ENCODE peak calls at places on chromosomes 7 and 10, in eight cellular contexts. One of them, this sample, is unnamed.

GRCh38 chr10:15254808-15255655 is 86.5 kb upstream of the NMT2 start:
- DNase-seq in lower leg skin: peak; percentile 82
- DNase-seq in neural crest cell: no peak
- DNase-seq in activated CD4-positive, alpha-beta T cell treated with anti-CD3 and anti-CD28 coated beads, Interleukin-2, amount 50 U/mL, for 1 hour: no peak
- DNase-seq in kidney glomerular epithelial cell: no peak
- DNase-seq in omental fat pad: no peak
- DNase-seq in posterior vena cava: no peak
- DNase-seq in upper lobe of right lung: no peak
- DNase-seq in this sample: no peak

GRCh38 chr10:127407551-127407950 is 141.6 kb upstream of the NPS start:
- DNase-seq in neural crest cell: no peak
- DNase-seq in activated CD4-positive, alpha-beta T cell treated with anti-CD3 and anti-CD28 coated beads, Interleukin-2, amount 50 U/mL, for 1 hour: no peak
- DNase-seq in upper lobe of right lung: peak; percentile 22
- DNase-seq in kidney glomerular epithelial cell: no peak
- DNase-seq in posterior vena cava: peak; percentile 30
- DNase-seq in lower leg skin: no peak
- DNase-seq in omental fat pad: no peak
- DNase-seq in this sample: no peak

GRCh38 chr7:40673285-40673684 is 538.5 kb downstream of the SUGCT start:
- DNase-seq in posterior vena cava: no peak
- DNase-seq in neural crest cell: no peak
- DNase-seq in upper lobe of right lung: no peak
- DNase-seq in omental fat pad: no peak
- DNase-seq in kidney glomerular epithelial cell: no peak
- DNase-seq in lower leg skin: no peak
- DNase-seq in activated CD4-positive, alpha-beta T cell treated with anti-CD3 and anti-CD28 coated beads, Interleukin-2, amount 50 U/mL, for 1 hour: no peak
- DNase-seq in this sample: peak; percentile 62

GRCh38 chr7:14825909-14826308 is 76.6 kb downstream of the DGKB start:
- DNase-seq in activated CD4-positive, alpha-beta T cell treated with anti-CD3 and anti-CD28 coated beads, Interleukin-2, amount 50 U/mL, for 1 hour: no peak
- DNase-seq in lower leg skin: no peak
- DNase-seq in kidney glomerular epithelial cell: no peak
- DNase-seq in omental fat pad: no peak
- DNase-seq in upper lobe of right lung: no peak
- DNase-seq in posterior vena cava: no peak
- DNase-seq in neural crest cell: no peak
- DNase-seq in this sample: no peak

GRCh38 chr7:19491821-19492452 is 216.9 kb downstream of the POLR1F start:
- DNase-seq in kidney glomerular epithelial cell: peak; percentile 2
- DNase-seq in activated CD4-positive, alpha-beta T cell treated with anti-CD3 and anti-CD28 coated beads, Interleukin-2, amount 50 U/mL, for 1 hour: no peak
- DNase-seq in lower leg skin: no peak
- DNase-seq in upper lobe of right lung: no peak
- DNase-seq in posterior vena cava: no peak
- DNase-seq in omental fat pad: no peak
- DNase-seq in neural crest cell: no peak
- DNase-seq in this sample: peak; percentile 21

GRCh38 chr7:4383584-4383983 is 298.5 kb upstream of the FOXK1 start:
- DNase-seq in upper lobe of right lung: no peak
- DNase-seq in lower leg skin: peak; percentile 58
- DNase-seq in omental fat pad: no peak
- DNase-seq in posterior vena cava: no peak
- DNase-seq in activated CD4-positive, alpha-beta T cell treated with anti-CD3 and anti-CD28 coated beads, Interleukin-2, amount 50 U/mL, for 1 hour: no peak
- DNase-seq in neural crest cell: no peak
- DNase-seq in kidney glomerular epithelial cell: no peak
- DNase-seq in this sample: no peak

GRCh38 chr7:44400033-44400511 is 74.7 kb upstream of the CAMK2B start:
- DNase-seq in lower leg skin: peak; percentile 65
- DNase-seq in kidney glomerular epithelial cell: no peak
- DNase-seq in neural crest cell: no peak
- DNase-seq in activated CD4-positive, alpha-beta T cell treated with anti-CD3 and anti-CD28 coated beads, Interleukin-2, amount 50 U/mL, for 1 hour: no peak
- DNase-seq in posterior vena cava: no peak
- DNase-seq in upper lobe of right lung: no peak
- DNase-seq in omental fat pad: no peak
- DNase-seq in this sample: no peak

GRCh38 chr10:87734987-87735827 is 75.5 kb downstream of the PAPSS2 start:
- DNase-seq in activated CD4-positive, alpha-beta T cell treated with anti-CD3 and anti-CD28 coated beads, Interleukin-2, amount 50 U/mL, for 1 hour: no peak
- DNase-seq in omental fat pad: no peak
- DNase-seq in upper lobe of right lung: no peak
- DNase-seq in posterior vena cava: no peak
- DNase-seq in kidney glomerular epithelial cell: peak; percentile 15
- DNase-seq in lower leg skin: no peak
- DNase-seq in neural crest cell: peak; percentile 6
- DNase-seq in this sample: peak; percentile 16

GRCh38 chr10:98267894-98268693 is at the start of gene LOXL4:
- DNase-seq in activated CD4-positive, alpha-beta T cell treated with anti-CD3 and anti-CD28 coated beads, Interleukin-2, amount 50 U/mL, for 1 hour: no peak
- DNase-seq in lower leg skin: peak; percentile 88
- DNase-seq in kidney glomerular epithelial cell: no peak
- DNase-seq in omental fat pad: no peak
- DNase-seq in upper lobe of right lung: no peak
- DNase-seq in posterior vena cava: no peak
- DNase-seq in neural crest cell: no peak
- DNase-seq in this sample: no peak

GRCh38 chr10:71795248-71795647 is 21.9 kb upstream of the VSIR start:
- DNase-seq in activated CD4-positive, alpha-beta T cell treated with anti-CD3 and anti-CD28 coated beads, Interleukin-2, amount 50 U/mL, for 1 hour: no peak
- DNase-seq in neural crest cell: peak; percentile 38
- DNase-seq in lower leg skin: no peak
- DNase-seq in kidney glomerular epithelial cell: no peak
- DNase-seq in omental fat pad: no peak
- DNase-seq in upper lobe of right lung: no peak
- DNase-seq in posterior vena cava: no peak
- DNase-seq in this sample: no peak

GRCh38 chr10:481636-482035 is 207.8 kb downstream of the DIP2C start:
- DNase-seq in activated CD4-positive, alpha-beta T cell treated with anti-CD3 and anti-CD28 coated beads, Interleukin-2, amount 50 U/mL, for 1 hour: no peak
- DNase-seq in neural crest cell: no peak
- DNase-seq in lower leg skin: peak; percentile 84
- DNase-seq in omental fat pad: no peak
- DNase-seq in kidney glomerular epithelial cell: no peak
- DNase-seq in upper lobe of right lung: peak; percentile 58
- DNase-seq in posterior vena cava: peak; percentile 64
- DNase-seq in this sample: no peak

GRCh38 chr10:72784551-72785421 is 92.8 kb downstream of the MCU start:
- DNase-seq in posterior vena cava: peak; percentile 81
- DNase-seq in activated CD4-positive, alpha-beta T cell treated with anti-CD3 and anti-CD28 coated beads, Interleukin-2, amount 50 U/mL, for 1 hour: no peak
- DNase-seq in lower leg skin: no peak
- DNase-seq in kidney glomerular epithelial cell: peak; percentile 35
- DNase-seq in neural crest cell: peak; percentile 36
- DNase-seq in upper lobe of right lung: no peak
- DNase-seq in omental fat pad: no peak
- DNase-seq in this sample: peak; percentile 74

GRCh38 chr7:69208848-69209247 is 389.4 kb upstream of the AUTS2 start:
- DNase-seq in lower leg skin: no peak
- DNase-seq in kidney glomerular epithelial cell: no peak
- DNase-seq in neural crest cell: no peak
- DNase-seq in activated CD4-positive, alpha-beta T cell treated with anti-CD3 and anti-CD28 coated beads, Interleukin-2, amount 50 U/mL, for 1 hour: no peak
- DNase-seq in upper lobe of right lung: no peak
- DNase-seq in omental fat pad: no peak
- DNase-seq in posterior vena cava: no peak
- DNase-seq in this sample: no peak

GRCh38 chr7:495761-496321 is 23.8 kb downstream of the PDGFA start:
- DNase-seq in omental fat pad: no peak
- DNase-seq in activated CD4-positive, alpha-beta T cell treated with anti-CD3 and anti-CD28 coated beads, Interleukin-2, amount 50 U/mL, for 1 hour: no peak
- DNase-seq in neural crest cell: no peak
- DNase-seq in kidney glomerular epithelial cell: no peak
- DNase-seq in lower leg skin: no peak
- DNase-seq in upper lobe of right lung: peak; percentile 64
- DNase-seq in posterior vena cava: peak; percentile 67
- DNase-seq in this sample: no peak

GRCh38 chr10:110811791-110812581 is 59.7 kb upstream of the PDCD4 start:
- DNase-seq in activated CD4-positive, alpha-beta T cell treated with anti-CD3 and anti-CD28 coated beads, Interleukin-2, amount 50 U/mL, for 1 hour: no peak
- DNase-seq in lower leg skin: peak; percentile 91
- DNase-seq in upper lobe of right lung: no peak
- DNase-seq in omental fat pad: no peak
- DNase-seq in posterior vena cava: no peak
- DNase-seq in neural crest cell: no peak
- DNase-seq in kidney glomerular epithelial cell: no peak
- DNase-seq in this sample: no peak

GRCh38 chr7:390761-391410 is 100.9 kb downstream of the FOXL3 start:
- DNase-seq in posterior vena cava: peak; percentile 67
- DNase-seq in upper lobe of right lung: peak; percentile 56
- DNase-seq in lower leg skin: peak; percentile 83
- DNase-seq in omental fat pad: no peak
- DNase-seq in activated CD4-positive, alpha-beta T cell treated with anti-CD3 and anti-CD28 coated beads, Interleukin-2, amount 50 U/mL, for 1 hour: no peak
- DNase-seq in neural crest cell: no peak
- DNase-seq in kidney glomerular epithelial cell: no peak
- DNase-seq in this sample: no peak

GRCh38 chr10:73803680-73804286 is 7.6 kb downstream of the NDST2 start:
- DNase-seq in upper lobe of right lung: no peak
- DNase-seq in posterior vena cava: peak; percentile 32
- DNase-seq in neural crest cell: no peak
- DNase-seq in activated CD4-positive, alpha-beta T cell treated with anti-CD3 and anti-CD28 coated beads, Interleukin-2, amount 50 U/mL, for 1 hour: no peak
- DNase-seq in omental fat pad: no peak
- DNase-seq in kidney glomerular epithelial cell: no peak
- DNase-seq in lower leg skin: no peak
- DNase-seq in this sample: no peak

GRCh38 chr7:19051767-19052375 is 65.6 kb downstream of the TWIST1 start:
- DNase-seq in kidney glomerular epithelial cell: peak; percentile 14
- DNase-seq in activated CD4-positive, alpha-beta T cell treated with anti-CD3 and anti-CD28 coated beads, Interleukin-2, amount 50 U/mL, for 1 hour: peak; percentile 3
- DNase-seq in posterior vena cava: no peak
- DNase-seq in omental fat pad: no peak
- DNase-seq in neural crest cell: peak; percentile 11
- DNase-seq in upper lobe of right lung: no peak
- DNase-seq in lower leg skin: no peak
- DNase-seq in this sample: no peak

GRCh38 chr10:91925022-91925320 is 1.4 kb downstream of the BTAF1 start:
- DNase-seq in posterior vena cava: no peak
- DNase-seq in upper lobe of right lung: no peak
- DNase-seq in neural crest cell: no peak
- DNase-seq in lower leg skin: no peak
- DNase-seq in kidney glomerular epithelial cell: peak; percentile 34
- DNase-seq in omental fat pad: no peak
- DNase-seq in activated CD4-positive, alpha-beta T cell treated with anti-CD3 and anti-CD28 coated beads, Interleukin-2, amount 50 U/mL, for 1 hour: no peak
- DNase-seq in this sample: no peak

GRCh38 chr10:73802276-73802991 is 9.0 kb downstream of the NDST2 start:
- DNase-seq in activated CD4-positive, alpha-beta T cell treated with anti-CD3 and anti-CD28 coated beads, Interleukin-2, amount 50 U/mL, for 1 hour: no peak
- DNase-seq in neural crest cell: no peak
- DNase-seq in omental fat pad: no peak
- DNase-seq in posterior vena cava: peak; percentile 67
- DNase-seq in kidney glomerular epithelial cell: no peak
- DNase-seq in upper lobe of right lung: no peak
- DNase-seq in lower leg skin: no peak
- DNase-seq in this sample: no peak

GRCh38 chr10:69458426-69459100 is 7.3 kb downstream of the TSPAN15 start:
- DNase-seq in omental fat pad: no peak
- DNase-seq in upper lobe of right lung: peak; percentile 65
- DNase-seq in neural crest cell: no peak
- DNase-seq in posterior vena cava: no peak
- DNase-seq in kidney glomerular epithelial cell: peak; percentile 17
- DNase-seq in activated CD4-positive, alpha-beta T cell treated with anti-CD3 and anti-CD28 coated beads, Interleukin-2, amount 50 U/mL, for 1 hour: no peak
- DNase-seq in lower leg skin: no peak
- DNase-seq in this sample: no peak

GRCh38 chr10:101262147-101262546 is 32.9 kb upstream of the LBX1 start:
- DNase-seq in omental fat pad: no peak
- DNase-seq in neural crest cell: no peak
- DNase-seq in posterior vena cava: no peak
- DNase-seq in upper lobe of right lung: no peak
- DNase-seq in kidney glomerular epithelial cell: no peak
- DNase-seq in activated CD4-positive, alpha-beta T cell treated with anti-CD3 and anti-CD28 coated beads, Interleukin-2, amount 50 U/mL, for 1 hour: no peak
- DNase-seq in lower leg skin: no peak
- DNase-seq in this sample: no peak

GRCh38 chr10:49409755-49410154 is 13.9 kb upstream of the DRGX start:
- DNase-seq in neural crest cell: no peak
- DNase-seq in lower leg skin: no peak
- DNase-seq in upper lobe of right lung: no peak
- DNase-seq in posterior vena cava: no peak
- DNase-seq in kidney glomerular epithelial cell: no peak
- DNase-seq in omental fat pad: no peak
- DNase-seq in activated CD4-positive, alpha-beta T cell treated with anti-CD3 and anti-CD28 coated beads, Interleukin-2, amount 50 U/mL, for 1 hour: no peak
- DNase-seq in this sample: no peak

GRCh38 chr10:99207340-99207739 is 28.3 kb downstream of the HPSE2 start:
- DNase-seq in omental fat pad: no peak
- DNase-seq in neural crest cell: no peak
- DNase-seq in kidney glomerular epithelial cell: no peak
- DNase-seq in activated CD4-positive, alpha-beta T cell treated with anti-CD3 and anti-CD28 coated beads, Interleukin-2, amount 50 U/mL, for 1 hour: no peak
- DNase-seq in posterior vena cava: no peak
- DNase-seq in lower leg skin: no peak
- DNase-seq in upper lobe of right lung: no peak
- DNase-seq in this sample: no peak

GRCh38 chr7:156497776-156498509 is 142.6 kb upstream of the RNF32 start:
- DNase-seq in lower leg skin: no peak
- DNase-seq in omental fat pad: no peak
- DNase-seq in upper lobe of right lung: no peak
- DNase-seq in activated CD4-positive, alpha-beta T cell treated with anti-CD3 and anti-CD28 coated beads, Interleukin-2, amount 50 U/mL, for 1 hour: no peak
- DNase-seq in kidney glomerular epithelial cell: no peak
- DNase-seq in posterior vena cava: no peak
- DNase-seq in neural crest cell: no peak
- DNase-seq in this sample: no peak

GRCh38 chr7:69245646-69246045 is 352.6 kb upstream of the AUTS2 start:
- DNase-seq in kidney glomerular epithelial cell: no peak
- DNase-seq in posterior vena cava: no peak
- DNase-seq in lower leg skin: no peak
- DNase-seq in omental fat pad: no peak
- DNase-seq in activated CD4-positive, alpha-beta T cell treated with anti-CD3 and anti-CD28 coated beads, Interleukin-2, amount 50 U/mL, for 1 hour: no peak
- DNase-seq in neural crest cell: no peak
- DNase-seq in upper lobe of right lung: no peak
- DNase-seq in this sample: no peak

GRCh38 chr10:28503114-28503513 is 29.8 kb upstream of the WAC start:
- DNase-seq in posterior vena cava: no peak
- DNase-seq in upper lobe of right lung: no peak
- DNase-seq in activated CD4-positive, alpha-beta T cell treated with anti-CD3 and anti-CD28 coated beads, Interleukin-2, amount 50 U/mL, for 1 hour: no peak
- DNase-seq in kidney glomerular epithelial cell: no peak
- DNase-seq in omental fat pad: no peak
- DNase-seq in lower leg skin: no peak
- DNase-seq in neural crest cell: no peak
- DNase-seq in this sample: peak; percentile 7

GRCh38 chr10:10330481-10330880 is 687.2 kb upstream of the CELF2 start:
- DNase-seq in kidney glomerular epithelial cell: no peak
- DNase-seq in omental fat pad: no peak
- DNase-seq in activated CD4-positive, alpha-beta T cell treated with anti-CD3 and anti-CD28 coated beads, Interleukin-2, amount 50 U/mL, for 1 hour: no peak
- DNase-seq in lower leg skin: no peak
- DNase-seq in neural crest cell: no peak
- DNase-seq in posterior vena cava: no peak
- DNase-seq in upper lobe of right lung: no peak
- DNase-seq in this sample: no peak

GRCh38 chr10:102648889-102649752 is 4.8 kb downstream of the TRIM8 start:
- DNase-seq in upper lobe of right lung: peak; percentile 81
- DNase-seq in omental fat pad: no peak
- DNase-seq in posterior vena cava: no peak
- DNase-seq in lower leg skin: no peak
- DNase-seq in activated CD4-positive, alpha-beta T cell treated with anti-CD3 and anti-CD28 coated beads, Interleukin-2, amount 50 U/mL, for 1 hour: peak; percentile 45
- DNase-seq in kidney glomerular epithelial cell: no peak
- DNase-seq in neural crest cell: peak; percentile 62
- DNase-seq in this sample: no peak